ENCODE peak calls at places on chromosomes 5 and 9, in five cellular contexts. F is activated naive CD4-positive, alpha-beta T cell; W is NCI-H226; K is hepatic stellate cell; Y is CD8-positive, alpha-beta T cell. X is an unnamed sample.

GRCh38 chr9:32644698-32645097 is 9.2 kb upstream of the TAF1L start:
- DNase-seq in K (peak), W (peak), F (no peak), Y (no peak), X (peak)

GRCh38 chr5:85476617-85477016 is 1091.9 kb upstream of the EDIL3 start:
- DNase-seq in F (no peak), Y (no peak), K (no peak), W (no peak), X (no peak)

GRCh38 chr5:81778642-81779041 is 27.7 kb upstream of the SSBP2 start:
- DNase-seq in K (no peak), F (no peak), W (peak), Y (no peak), X (no peak)

GRCh38 chr5:132526290-132526973 is 16.9 kb downstream of the IL5 start:
- DNase-seq in F (no peak), Y (peak), W (peak), K (peak), X (peak)

GRCh38 chr5:43315262-43315661 is 2.0 kb upstream of the HMGCS1 start:
- DNase-seq in F (no peak), Y (no peak), W (peak), K (no peak), X (no peak)

GRCh38 chr5:61184708-61185107 is 22.4 kb upstream of the SMIM15 start:
- DNase-seq in Y (no peak), F (no peak), K (no peak), W (no peak), X (no peak)

GRCh38 chr5:111984044-111984443 is 227.1 kb upstream of the NREP start:
- DNase-seq in K (peak), F (no peak), Y (no peak), W (peak), X (peak)

GRCh38 chr5:72955143-72955767 is 586 bp upstream of the FCHO2 start:
- DNase-seq in Y (no peak), K (no peak), F (no peak), W (no peak), X (no peak)

GRCh38 chr5:89950234-89950633 is 459.3 kb downstream of the CETN3 start:
- DNase-seq in W (no peak), K (no peak), F (no peak), Y (no peak), X (no peak)

GRCh38 chr5:120122711-120123110 is 341.4 kb upstream of the PRR16 start:
- DNase-seq in F (no peak), K (no peak), W (no peak), Y (no peak), X (no peak)

GRCh38 chr5:115977096-115977495 is 14.8 kb downstream of the LVRN start:
- DNase-seq in K (no peak), W (no peak), F (no peak), Y (no peak), X (no peak)

GRCh38 chr5:159262472-159262858 is 625 bp upstream of the UBLCP1 start:
- DNase-seq in F (no peak), Y (no peak), W (no peak), K (no peak), X (no peak)

GRCh38 chr9:34551751-34552605 is 29.2 kb upstream of the ENHO start:
- DNase-seq in Y (no peak), K (no peak), W (no peak), F (no peak), X (no peak)

GRCh38 chr5:91928751-91929521 is 545.8 kb upstream of the ARRDC3 start:
- DNase-seq in K (peak), Y (no peak), F (no peak), W (no peak), X (peak)

GRCh38 chr9:89685698-89686097 is 80.9 kb downstream of the GADD45G start:
- DNase-seq in K (no peak), Y (no peak), W (no peak), F (no peak), X (no peak)